ENCODE peak calls at places on chromosomes 3 and 15, in eight cellular contexts. V is Panc1, B is T-helper 17 cell, C is Right ventricle myocardium inferior, N is naive B cell, W is esophagus mucosa, X is gastrocnemius medialis, G is left lung. U is an unnamed sample.

GRCh38 chr3:111803123-111803593 is 55.9 kb upstream of the PHLDB2 start:
- ATAC-seq in V (no peak), B (no peak), C (peak), N (no peak), W (peak), X (peak), G (peak), U (peak)

GRCh38 chr15:98009169-98009568 is 48.7 kb downstream of the ARRDC4 start:
- ATAC-seq in V (no peak), B (no peak), C (no peak), N (no peak), W (no peak), X (no peak), G (no peak), U (no peak)

GRCh38 chr3:176848431-176849214 is 348.7 kb downstream of the TBL1XR1 start:
- ATAC-seq in V (no peak), B (no peak), C (no peak), N (no peak), W (peak), X (no peak), G (no peak), U (no peak)

GRCh38 chr3:116059421-116060096 is 385.7 kb downstream of the LSAMP start:
- ATAC-seq in V (peak), B (no peak), C (no peak), N (no peak), W (peak), X (no peak), G (peak), U (no peak)

GRCh38 chr3:27449530-27450150 is 34.5 kb downstream of the SLC4A7 start:
- ATAC-seq in V (peak), B (no peak), C (no peak), N (no peak), W (no peak), X (no peak), G (peak), U (no peak)

GRCh38 chr15:85533949-85534543 is 153.6 kb downstream of the AKAP13 start:
- ATAC-seq in V (no peak), B (peak), C (no peak), N (peak), W (peak), X (no peak), G (peak), U (no peak)

GRCh38 chr3:29594261-29594660 is 313.4 kb downstream of the RBMS3 start:
- ATAC-seq in V (no peak), B (no peak), C (no peak), N (no peak), W (no peak), X (no peak), G (no peak), U (no peak)

GRCh38 chr3:132084982-132085381 is 50.2 kb upstream of the CPNE4 start:
- ATAC-seq in V (no peak), B (no peak), C (no peak), N (no peak), W (no peak), X (no peak), G (no peak), U (no peak)

GRCh38 chr3:144810150-144810549 is 838.5 kb downstream of the DIPK2A start:
- ATAC-seq in V (no peak), B (no peak), C (no peak), N (no peak), W (no peak), X (no peak), G (no peak), U (no peak)

GRCh38 chr3:98514948-98515347 is 7.8 kb downstream of the CLDND1 start:
- ATAC-seq in V (no peak), B (no peak), C (no peak), N (no peak), W (no peak), X (no peak), G (no peak), U (no peak)

GRCh38 chr15:83837946-83838571 is 184.1 kb downstream of the ADAMTSL3 start:
- ATAC-seq in V (no peak), B (no peak), C (no peak), N (no peak), W (no peak), X (no peak), G (peak), U (no peak)

GRCh38 chr15:100483370-100483769 is 45.4 kb downstream of the CERS3 start:
- ATAC-seq in V (no peak), B (no peak), C (no peak), N (no peak), W (no peak), X (no peak), G (no peak), U (no peak)

GRCh38 chr3:37492977-37493471 is 318.6 kb upstream of the LRRFIP2 start:
- ATAC-seq in V (no peak), B (no peak), C (peak), N (no peak), W (peak), X (peak), G (peak), U (peak)

GRCh38 chr3:177420643-177421042 is 223.4 kb upstream of the TBL1XR1 start:
- ATAC-seq in V (peak), B (no peak), C (no peak), N (no peak), W (no peak), X (peak), G (no peak), U (no peak)

GRCh38 chr3:98333989-98334606 is 19.6 kb upstream of the OR5K4 start:
- ATAC-seq in V (no peak), B (peak), C (no peak), N (no peak), W (no peak), X (no peak), G (peak), U (no peak)

U was measured in gastroesophageal sphincter.